ENCODE peak calls at places on chromosome 10, in five cellular contexts. Z is A549, K is HepG2, P is K562, B is GM12878. Y is an unnamed sample.

GRCh38 chr10:124378817-124379510 is 39.8 kb downstream of the OAT start:
- DNase-seq in Z (peak), K (no peak), P (no peak), B (no peak), Y (no peak)

GRCh38 chr10:83606275-83606674 is 533.0 kb upstream of the GHITM start:
- DNase-seq in Z (no peak), K (no peak), P (no peak), B (no peak), Y (no peak)

GRCh38 chr10:6580279-6581029 is 378 bp upstream of the PRKCQ start:
- DNase-seq in Z (peak), K (peak), P (peak), B (no peak), Y (peak)

GRCh38 chr10:121644501-121644900 is 46.3 kb upstream of the FGFR2 start:
- DNase-seq in Z (no peak), K (no peak), P (no peak), B (no peak), Y (no peak)

GRCh38 chr10:58438340-58438739 is 53.1 kb downstream of the TFAM start:
- DNase-seq in Z (no peak), K (no peak), P (no peak), B (no peak), Y (no peak)

GRCh38 chr10:3525832-3526449 is 259.1 kb downstream of the KLF6 start:
- DNase-seq in Z (peak), K (peak), P (peak), B (no peak), Y (no peak)

GRCh38 chr10:116271593-116272496 is 1.2 kb downstream of the GFRA1 start:
- DNase-seq in Z (peak), K (no peak), P (no peak), B (no peak), Y (peak)

GRCh38 chr10:30491204-30491603 is 57.2 kb downstream of the MAP3K8 start:
- DNase-seq in Z (no peak), K (no peak), P (no peak), B (no peak), Y (no peak)

GRCh38 chr10:131743190-131744151 is 157.3 kb upstream of the PPP2R2D start:
- DNase-seq in Z (no peak), K (no peak), P (no peak), B (peak), Y (no peak)

GRCh38 chr10:79445217-79445707 is at the start of gene ZCCHC24:
- DNase-seq in Z (peak), K (no peak), P (no peak), B (no peak), Y (peak)

GRCh38 chr10:56537984-56538383 is 176.9 kb upstream of the ZWINT start:
- DNase-seq in Z (no peak), K (peak), P (no peak), B (no peak), Y (no peak)

GRCh38 chr10:132788180-132788830 is 2.4 kb upstream of the NKX6-2 start:
- DNase-seq in Z (peak), K (no peak), P (no peak), B (no peak), Y (peak)

GRCh38 chr10:106705576-106706526 is 458.7 kb downstream of the SORCS1 start:
- DNase-seq in Z (no peak), K (peak), P (peak), B (no peak), Y (peak)

GRCh38 chr10:129525408-129525807 is 58.4 kb downstream of the MGMT start:
- DNase-seq in Z (no peak), K (no peak), P (no peak), B (no peak), Y (no peak)

GRCh38 chr10:125114761-125115391 is 45.5 kb downstream of the CTBP2 start:
- DNase-seq in Z (no peak), K (no peak), P (peak), B (no peak), Y (no peak)

GRCh38 chr10:76311752-76312699 is 880.6 kb downstream of the LRMDA start:
- DNase-seq in Z (peak), K (peak), P (peak), B (no peak), Y (peak)

GRCh38 chr10:132065491-132066105 is at the start of gene JAKMIP3:
- DNase-seq in Z (peak), K (peak), P (no peak), B (no peak), Y (peak)

GRCh38 chr10:26368463-26368862 is 69.7 kb upstream of the APBB1IP start:
- DNase-seq in Z (no peak), K (no peak), P (no peak), B (no peak), Y (no peak)

GRCh38 chr10:26365681-26366327 is 72.3 kb upstream of the APBB1IP start:
- DNase-seq in Z (peak), K (no peak), P (no peak), B (no peak), Y (no peak)

GRCh38 chr10:26361946-26362345 is 76.2 kb upstream of the APBB1IP start:
- DNase-seq in Z (no peak), K (no peak), P (no peak), B (no peak), Y (no peak)

GRCh38 chr10:26372513-26373354 is 65.4 kb upstream of the APBB1IP start:
- DNase-seq in Z (no peak), K (no peak), P (no peak), B (peak), Y (no peak)

GRCh38 chr10:26367771-26368170 is 70.4 kb upstream of the APBB1IP start:
- DNase-seq in Z (peak), K (peak), P (peak), B (no peak), Y (peak)
- TF ChIP-seq ESRRA in Z (no peak), K (no peak), P (no peak), B (no peak), Y (no peak)

GRCh38 chr10:25952857-25953256 is 18.8 kb downstream of the MYO3A start:
- DNase-seq in Z (no peak), K (no peak), P (no peak), B (no peak), Y (no peak)
- TF ChIP-seq ESRRA in Z (no peak), K (no peak), P (no peak), B (no peak), Y (no peak)

DNA sequence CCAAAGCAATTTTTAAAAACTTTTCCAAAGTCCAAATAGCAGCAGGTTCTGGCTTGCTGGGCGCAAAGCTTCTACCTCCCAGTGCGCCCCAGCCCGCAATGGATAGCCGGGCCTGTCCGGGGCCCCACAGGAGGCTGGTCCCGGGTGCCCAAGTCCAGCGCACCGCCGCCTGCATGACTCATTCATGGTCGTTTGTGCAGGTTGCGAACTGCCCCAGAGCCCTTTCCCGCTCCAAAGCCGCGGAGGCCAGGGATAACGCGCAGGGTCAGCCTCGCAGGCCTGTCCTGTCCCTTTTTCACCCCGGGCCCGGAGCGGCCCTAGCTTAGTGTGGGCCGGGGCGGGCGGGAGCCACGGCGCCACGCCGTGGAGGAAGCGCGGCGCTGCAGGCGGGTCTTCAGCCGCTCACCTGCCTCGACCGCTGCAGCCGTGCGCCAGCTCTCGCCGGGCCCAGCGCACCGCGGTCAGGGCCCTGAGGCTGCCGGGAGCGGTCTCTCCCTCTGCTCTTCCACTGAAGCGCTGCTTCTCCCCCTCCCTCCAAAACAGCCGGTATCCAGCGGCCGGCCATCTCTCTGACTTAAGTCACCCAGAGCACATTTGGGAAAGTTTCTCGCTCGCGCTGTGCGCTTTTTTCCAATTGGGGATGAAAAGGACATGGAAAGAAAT is 1.7 kb upstream of the EGR2 start:
- DNase-seq in Z (peak), K (peak), P (peak), B (no peak), Y (peak)
- TF ChIP-seq ESRRA in Z (no peak), K (no peak), P (no peak), B (no peak), Y (peak)

GRCh38 chr10:43461950-43462349 is 25.0 kb downstream of the ZNF487 start:
- DNase-seq in Z (peak), K (peak), P (peak), B (no peak), Y (no peak)
- TF ChIP-seq ESRRA in Z (no peak), K (no peak), P (no peak), B (no peak), Y (no peak)

Y was measured in WTC11.